ENCODE peak calls at places on chromosomes 6 and 20, in four cellular contexts. X is AG09319, Y is glutamatergic neuron, Q is upper lobe of left lung. G is an unnamed sample.

GRCh38 chr6:78192057-78192456 is 539.2 kb downstream of the MEI4 start:
- DNase-seq in X (no peak), Y (no peak), Q (no peak), G (no peak)

GRCh38 chr6:2449572-2449940 is 204.2 kb upstream of the GMDS start:
- DNase-seq in X (no peak), Y (no peak), Q (no peak), G (no peak)

GRCh38 chr6:5215181-5215580 is 45.6 kb downstream of the LYRM4 start:
- DNase-seq in X (no peak), Y (no peak), Q (no peak), G (no peak)

GRCh38 chr6:14831922-14832321 is 413.9 kb upstream of the JARID2 start:
- DNase-seq in X (no peak), Y (no peak), Q (no peak), G (no peak)

GRCh38 chr6:104483225-104483834 is 376.4 kb downstream of the HACE1 start:
- DNase-seq in X (no peak), Y (no peak), Q (no peak), G (no peak)

GRCh38 chr6:136822051-136822378 is 377 bp upstream of the PEX7 start:
- DNase-seq in X (no peak), Y (no peak), Q (peak), G (no peak)

GRCh38 chr6:45625191-45625664 is 247.5 kb upstream of the SUPT3H start:
- DNase-seq in X (no peak), Y (no peak), Q (no peak), G (no peak)

GRCh38 chr20:2692036-2692885 is at the start of gene EBF4:
- DNase-seq in X (no peak), Y (peak), Q (peak), G (peak)

GRCh38 chr6:27546522-27546921 is 73.6 kb upstream of the ZNF184 start:
- DNase-seq in X (no peak), Y (no peak), Q (no peak), G (no peak)

GRCh38 chr20:48725589-48725991 is 102.2 kb downstream of the PREX1 start:
- DNase-seq in X (no peak), Y (no peak), Q (no peak), G (no peak)

GRCh38 chr20:48722002-48722731 is 105.6 kb downstream of the PREX1 start:
- DNase-seq in X (no peak), Y (no peak), Q (peak), G (no peak)

GRCh38 chr20:48724891-48725588 is 102.8 kb downstream of the PREX1 start:
- DNase-seq in X (no peak), Y (no peak), Q (no peak), G (no peak)

GRCh38 chr20:48722737-48723191 is 105.0 kb downstream of the PREX1 start:
- DNase-seq in X (no peak), Y (no peak), Q (no peak), G (no peak)

DNA sequence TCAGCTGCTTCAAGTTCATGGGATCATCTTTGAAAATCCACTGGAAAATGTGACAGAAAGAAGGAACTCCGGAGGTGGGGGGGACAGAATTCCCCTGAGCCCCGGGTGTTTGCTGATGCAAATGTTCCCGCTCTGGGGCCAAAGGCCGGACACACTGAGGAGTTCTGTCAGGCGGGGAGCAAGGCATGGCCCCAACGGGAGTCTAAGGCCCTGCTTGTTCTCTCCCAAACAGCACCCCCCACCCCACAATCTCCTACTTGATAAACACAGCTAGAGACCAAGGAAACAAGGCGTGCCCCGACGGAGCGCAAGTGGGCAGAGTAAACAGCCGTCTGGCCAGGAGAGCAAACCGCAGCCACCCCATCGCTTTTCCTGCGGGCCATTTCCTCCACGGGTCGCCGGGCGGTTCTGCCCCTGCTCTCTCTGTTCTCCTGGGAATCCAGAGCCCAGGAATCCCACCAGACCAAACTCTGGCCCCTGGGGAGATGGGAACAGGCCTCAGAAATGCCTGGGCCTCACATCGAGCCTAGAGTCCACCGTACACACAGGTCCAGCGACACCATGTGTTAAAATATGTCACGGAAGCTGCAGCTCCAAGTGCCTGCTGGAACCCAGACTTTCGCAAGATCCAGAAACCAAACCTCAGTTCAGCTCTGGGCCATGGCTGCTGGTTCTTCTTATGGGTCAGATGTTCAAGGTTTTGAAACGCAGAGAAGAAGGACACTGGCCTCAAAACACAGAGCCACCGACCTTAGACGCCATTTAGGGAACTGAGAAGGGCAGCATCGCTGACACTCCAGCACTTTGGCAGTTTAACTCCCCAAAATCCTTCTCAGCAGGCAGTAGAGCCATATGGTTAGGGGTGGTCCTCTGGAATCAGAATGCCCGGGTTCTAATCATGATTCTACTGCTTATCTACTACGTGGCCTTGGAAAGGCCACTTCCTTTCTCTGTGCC is 104.2 kb downstream of the PREX1 start:
- DNase-seq in X (peak), Y (no peak), Q (peak), G (no peak)
- TF ChIP-seq CTCF in X (peak), Y (no peak), Q (no peak), G (no peak)

DNA sequence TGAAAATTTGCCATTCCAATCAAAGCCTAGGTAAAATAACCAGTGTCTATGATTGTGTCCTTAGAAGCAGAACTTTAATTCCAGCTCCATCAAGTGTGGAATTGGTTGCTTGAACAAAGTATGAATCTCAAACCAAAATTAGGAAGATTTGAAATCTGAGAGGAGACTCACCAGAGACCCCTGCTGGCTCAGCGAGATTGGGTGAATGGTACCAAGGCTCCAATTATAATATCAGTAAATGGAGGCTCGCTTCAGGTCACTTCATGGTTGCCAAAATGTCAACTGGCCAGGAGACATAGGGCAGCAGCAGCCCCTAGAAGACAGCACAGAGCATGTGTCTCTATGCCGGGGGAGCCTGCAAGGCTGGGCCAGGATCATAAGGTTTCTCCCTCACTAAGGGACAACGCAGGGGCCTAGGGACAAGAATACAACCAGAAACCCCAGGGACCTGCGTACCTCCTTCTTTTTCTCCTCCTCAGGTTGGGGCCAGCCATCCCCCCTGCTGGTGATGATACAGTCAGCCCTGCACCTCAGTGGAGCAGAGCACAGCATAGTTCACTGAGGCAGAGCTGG is 14.0 kb downstream of the RBL1 start:
- DNase-seq in X (no peak), Y (peak), Q (no peak), G (no peak)
- TF ChIP-seq CTCF in X (peak), Y (peak), Q (no peak), G (no peak)

GRCh38 chr6:137977206-137977605 is 110.1 kb downstream of the TNFAIP3 start:
- DNase-seq in X (no peak), Y (no peak), Q (no peak), G (no peak)

GRCh38 chr6:137976430-137976829 is 109.4 kb downstream of the TNFAIP3 start:
- DNase-seq in X (no peak), Y (no peak), Q (no peak), G (no peak)

GRCh38 chr6:137973201-137973600 is 106.1 kb downstream of the TNFAIP3 start:
- DNase-seq in X (no peak), Y (no peak), Q (no peak), G (no peak)

GRCh38 chr6:137977814-137978213 is 110.8 kb downstream of the TNFAIP3 start:
- DNase-seq in X (no peak), Y (no peak), Q (no peak), G (no peak)

DNA sequence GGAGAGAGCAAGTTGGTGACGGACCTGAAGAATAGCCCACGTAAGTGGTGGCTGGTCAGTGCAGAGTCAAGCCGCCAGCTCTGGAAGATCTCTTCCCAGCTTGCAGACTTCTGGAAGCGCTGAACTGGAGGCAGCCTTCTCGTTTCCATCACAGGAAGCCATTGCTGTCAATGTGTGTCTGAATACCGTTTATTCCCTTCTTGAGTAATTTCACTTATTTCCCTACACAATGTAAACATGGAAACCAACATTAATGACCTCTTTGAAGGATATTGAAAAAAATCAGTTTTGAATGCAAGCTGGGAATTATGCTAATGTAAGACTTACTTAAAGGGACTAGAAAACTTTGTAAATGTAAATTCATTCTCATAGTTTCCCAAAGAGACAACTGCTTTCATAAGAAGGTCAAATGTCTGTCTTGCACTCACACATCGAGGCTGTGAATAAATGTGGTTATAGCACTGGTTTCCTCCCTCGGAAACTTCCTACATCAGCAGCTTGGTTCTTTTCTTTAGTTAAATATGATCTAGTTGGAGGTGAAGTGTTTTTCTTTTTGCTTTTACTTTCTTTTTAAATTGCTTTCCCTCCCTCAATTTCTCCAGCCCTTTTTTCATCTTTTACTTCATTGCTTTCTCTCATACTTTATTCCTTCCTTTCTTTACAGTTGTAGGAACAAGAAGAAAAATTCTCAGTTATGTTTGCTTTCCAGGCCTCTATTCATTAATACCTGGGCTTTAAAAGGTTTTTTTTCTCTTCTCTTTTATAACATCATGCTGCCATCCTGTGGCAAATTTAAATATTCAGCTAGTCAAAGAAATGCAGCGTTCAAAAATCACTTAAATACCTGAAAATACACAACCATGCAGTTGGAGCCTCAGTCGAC is 108.2 kb downstream of the TNFAIP3 start:
- DNase-seq in X (no peak), Y (no peak), Q (no peak), G (no peak)
- TF ChIP-seq CTCF in X (peak), Y (no peak), Q (no peak), G (no peak)

DNA sequence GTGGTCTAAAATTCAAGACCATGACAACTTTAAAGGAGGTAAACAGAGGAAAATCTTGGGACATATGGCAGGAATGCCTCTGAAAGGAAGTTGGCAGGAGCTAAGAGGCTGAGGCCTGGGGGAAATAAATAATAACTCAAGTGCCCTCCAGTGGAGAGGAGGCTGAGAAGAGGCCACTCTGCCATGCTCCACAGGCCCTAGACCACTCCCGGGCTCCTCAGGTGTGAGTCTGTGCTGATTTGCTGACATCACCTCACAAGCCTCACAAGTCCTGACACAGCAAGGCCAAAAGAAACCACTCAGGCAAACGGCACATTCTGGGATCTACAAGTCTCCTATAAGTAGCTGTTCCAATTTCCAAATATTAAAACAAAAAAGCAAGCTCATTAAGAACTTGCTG is 91.0 kb upstream of the RIPOR2 start:
- DNase-seq in X (no peak), Y (no peak), Q (peak), G (no peak)
- TF ChIP-seq CTCF in X (no peak), Y (no peak), Q (no peak), G (no peak)

GRCh38 chr20:43842126-43843020 is 72.3 kb upstream of the TOX2 start:
- DNase-seq in X (no peak), Y (no peak), Q (peak), G (no peak)

GRCh38 chr20:43840382-43841070 is 74.1 kb upstream of the TOX2 start:
- DNase-seq in X (no peak), Y (peak), Q (no peak), G (no peak)

GRCh38 chr20:43843965-43844660 is 70.5 kb upstream of the TOX2 start:
- DNase-seq in X (no peak), Y (no peak), Q (peak), G (no peak)

GRCh38 chr20:43844778-43845614 is 69.7 kb upstream of the TOX2 start:
- DNase-seq in X (peak), Y (no peak), Q (peak), G (no peak)

DNA sequence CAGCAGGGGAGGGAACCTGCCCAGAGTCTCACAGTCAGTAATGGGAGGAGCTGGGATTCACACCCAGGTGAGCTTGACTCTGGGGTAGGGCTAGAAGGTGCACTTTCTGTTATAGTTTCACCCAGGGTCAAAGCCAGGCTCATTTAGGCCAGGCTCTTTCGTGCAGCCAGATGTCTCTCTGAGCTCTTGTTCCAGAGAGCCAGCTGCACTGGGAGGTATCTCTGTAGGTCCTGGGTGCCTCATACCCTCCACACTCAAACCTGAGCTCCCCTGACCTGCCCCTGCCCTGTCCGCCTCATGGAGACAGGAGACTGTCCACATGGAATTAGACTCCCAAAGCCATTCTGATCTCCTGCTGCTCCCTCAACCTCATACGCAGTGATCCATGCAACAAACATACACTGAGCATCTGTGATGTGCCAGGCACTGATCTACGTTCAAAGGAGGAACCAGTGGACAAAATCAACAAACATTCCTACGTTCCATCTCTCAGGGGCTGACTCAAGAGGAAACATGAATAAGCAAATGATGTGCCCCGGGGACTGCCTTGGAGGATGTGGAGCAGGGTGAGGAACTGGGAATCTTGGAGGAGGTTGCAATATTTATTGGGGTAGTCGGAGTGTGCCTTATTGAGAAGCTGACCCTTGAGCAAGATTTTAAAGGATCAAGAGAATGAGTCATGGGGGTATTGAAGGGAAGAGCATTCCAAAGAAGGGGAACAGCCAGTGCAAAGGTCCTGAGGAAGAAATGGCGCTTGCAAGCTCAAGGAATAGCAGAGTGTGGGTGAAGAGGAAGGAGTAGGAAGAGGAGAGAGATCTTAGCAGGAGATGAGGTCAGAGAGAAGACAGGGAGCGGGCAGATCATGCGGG is 71.3 kb upstream of the TOX2 start:
- DNase-seq in X (peak), Y (no peak), Q (peak), G (no peak)
- TF ChIP-seq CTCF in X (no peak), Y (no peak), Q (no peak), G (no peak)

GRCh38 chr6:109998159-109998785 is 20.2 kb downstream of the GPR6 start:
- DNase-seq in X (no peak), Y (no peak), Q (no peak), G (no peak)
- TF ChIP-seq CTCF in X (no peak), Y (no peak), Q (no peak), G (no peak)

G was measured in activated B cell treated with CpG ODN at 0.5 μM for 24 hours.